ENCODE peak calls at places on chromosomes 16 and 17, in seven cellular contexts. One of them, this sample, is unnamed.

GRCh38 chr16:56332464-56333079 is 92.8 kb downstream of the AMFR start:
- DNase-seq in ovary: peak; percentile 70
- DNase-seq in transverse colon: peak; percentile 67
- DNase-seq in fibroblast of mammary gland: peak; percentile 72
- DNase-seq in psoas muscle: peak; percentile 76
- DNase-seq in astrocyte of the spinal cord: peak; percentile 31
- DNase-seq in fibroblast of pulmonary artery: peak; percentile 57
- DNase-seq in this sample: peak; percentile 75

GRCh38 chr17:79852748-79853147 is 13.5 kb upstream of the CBX4 start:
- DNase-seq in ovary: no peak
- DNase-seq in transverse colon: peak; percentile 23
- DNase-seq in fibroblast of mammary gland: peak; percentile 50
- DNase-seq in psoas muscle: no peak
- DNase-seq in astrocyte of the spinal cord: peak; percentile 52
- DNase-seq in fibroblast of pulmonary artery: no peak
- DNase-seq in this sample: no peak

GRCh38 chr17:65503557-65503956 is 57.9 kb downstream of the AXIN2 start:
- DNase-seq in ovary: no peak
- DNase-seq in transverse colon: no peak
- DNase-seq in fibroblast of mammary gland: no peak
- DNase-seq in psoas muscle: no peak
- DNase-seq in astrocyte of the spinal cord: no peak
- DNase-seq in fibroblast of pulmonary artery: no peak
- DNase-seq in this sample: no peak

GRCh38 chr16:6153901-6154300 is 1056.3 kb upstream of the EEF2KMT start:
- DNase-seq in ovary: no peak
- DNase-seq in transverse colon: no peak
- DNase-seq in fibroblast of mammary gland: no peak
- DNase-seq in psoas muscle: no peak
- DNase-seq in astrocyte of the spinal cord: peak; percentile 7
- DNase-seq in fibroblast of pulmonary artery: no peak
- DNase-seq in this sample: no peak

GRCh38 chr17:48483471-48484131 is 47.2 kb downstream of the HOXB1 start:
- DNase-seq in ovary: no peak
- DNase-seq in transverse colon: peak; percentile 38
- DNase-seq in fibroblast of mammary gland: peak; percentile 99
- DNase-seq in psoas muscle: peak; percentile 44
- DNase-seq in astrocyte of the spinal cord: peak; percentile 99
- DNase-seq in fibroblast of pulmonary artery: peak; percentile 94
- DNase-seq in this sample: peak; percentile 96

GRCh38 chr17:74455025-74455585 is 11.3 kb upstream of the CD300A start:
- DNase-seq in ovary: no peak
- DNase-seq in transverse colon: peak; percentile 57
- DNase-seq in fibroblast of mammary gland: no peak
- DNase-seq in psoas muscle: no peak
- DNase-seq in astrocyte of the spinal cord: no peak
- DNase-seq in fibroblast of pulmonary artery: no peak
- DNase-seq in this sample: no peak

GRCh38 chr17:4080686-4081085 is 62.1 kb downstream of the ZZEF1 start:
- DNase-seq in ovary: no peak
- DNase-seq in transverse colon: no peak
- DNase-seq in fibroblast of mammary gland: no peak
- DNase-seq in psoas muscle: no peak
- DNase-seq in astrocyte of the spinal cord: no peak
- DNase-seq in fibroblast of pulmonary artery: no peak
- DNase-seq in this sample: no peak

GRCh38 chr17:15659663-15660062 is 24.4 kb downstream of the TRIM16 start:
- DNase-seq in ovary: no peak
- DNase-seq in transverse colon: no peak
- DNase-seq in fibroblast of mammary gland: no peak
- DNase-seq in psoas muscle: no peak
- DNase-seq in astrocyte of the spinal cord: no peak
- DNase-seq in fibroblast of pulmonary artery: peak; percentile 47
- DNase-seq in this sample: no peak

GRCh38 chr16:56372938-56373337 is 52.4 kb downstream of the AMFR start:
- DNase-seq in ovary: no peak
- DNase-seq in transverse colon: no peak
- DNase-seq in fibroblast of mammary gland: no peak
- DNase-seq in psoas muscle: no peak
- DNase-seq in astrocyte of the spinal cord: no peak
- DNase-seq in fibroblast of pulmonary artery: no peak
- DNase-seq in this sample: no peak

GRCh38 chr16:31081428-31082351 is 7.1 kb downstream of the PRSS53 start:
- DNase-seq in ovary: no peak
- DNase-seq in transverse colon: no peak
- DNase-seq in fibroblast of mammary gland: no peak
- DNase-seq in psoas muscle: no peak
- DNase-seq in astrocyte of the spinal cord: no peak
- DNase-seq in fibroblast of pulmonary artery: no peak
- DNase-seq in this sample: no peak

GRCh38 chr16:88560722-88561484 is 9.3 kb upstream of the ZC3H18 start:
- DNase-seq in ovary: peak; percentile 54
- DNase-seq in transverse colon: no peak
- DNase-seq in fibroblast of mammary gland: peak; percentile 20
- DNase-seq in psoas muscle: no peak
- DNase-seq in astrocyte of the spinal cord: peak; percentile 20
- DNase-seq in fibroblast of pulmonary artery: peak; percentile 30
- DNase-seq in this sample: no peak

GRCh38 chr16:4859900-4860255 is 12.6 kb downstream of the UBN1 start:
- DNase-seq in ovary: no peak
- DNase-seq in transverse colon: no peak
- DNase-seq in fibroblast of mammary gland: no peak
- DNase-seq in psoas muscle: no peak
- DNase-seq in astrocyte of the spinal cord: peak; percentile 64
- DNase-seq in fibroblast of pulmonary artery: peak; percentile 45
- DNase-seq in this sample: no peak

GRCh38 chr17:75345514-75346167 is 56.4 kb upstream of the SLC25A19 start:
- DNase-seq in ovary: no peak
- DNase-seq in transverse colon: peak; percentile 37
- DNase-seq in fibroblast of mammary gland: no peak
- DNase-seq in psoas muscle: no peak
- DNase-seq in astrocyte of the spinal cord: no peak
- DNase-seq in fibroblast of pulmonary artery: no peak
- DNase-seq in this sample: no peak

GRCh38 chr17:72107100-72107499 is 13.7 kb upstream of the SOX9 start:
- DNase-seq in ovary: no peak
- DNase-seq in transverse colon: no peak
- DNase-seq in fibroblast of mammary gland: no peak
- DNase-seq in psoas muscle: no peak
- DNase-seq in astrocyte of the spinal cord: no peak
- DNase-seq in fibroblast of pulmonary artery: no peak
- DNase-seq in this sample: no peak

GRCh38 chr16:49588729-49589384 is 215.3 kb downstream of the C16orf78 start:
- DNase-seq in ovary: no peak
- DNase-seq in transverse colon: no peak
- DNase-seq in fibroblast of mammary gland: peak; percentile 20
- DNase-seq in psoas muscle: no peak
- DNase-seq in astrocyte of the spinal cord: peak; percentile 30
- DNase-seq in fibroblast of pulmonary artery: peak; percentile 51
- DNase-seq in this sample: no peak

GRCh38 chr17:81237591-81238489 is 1.0 kb downstream of the TEPSIN start:
- DNase-seq in ovary: no peak
- DNase-seq in transverse colon: no peak
- DNase-seq in fibroblast of mammary gland: no peak
- DNase-seq in psoas muscle: no peak
- DNase-seq in astrocyte of the spinal cord: no peak
- DNase-seq in fibroblast of pulmonary artery: no peak
- DNase-seq in this sample: no peak

DNA sequence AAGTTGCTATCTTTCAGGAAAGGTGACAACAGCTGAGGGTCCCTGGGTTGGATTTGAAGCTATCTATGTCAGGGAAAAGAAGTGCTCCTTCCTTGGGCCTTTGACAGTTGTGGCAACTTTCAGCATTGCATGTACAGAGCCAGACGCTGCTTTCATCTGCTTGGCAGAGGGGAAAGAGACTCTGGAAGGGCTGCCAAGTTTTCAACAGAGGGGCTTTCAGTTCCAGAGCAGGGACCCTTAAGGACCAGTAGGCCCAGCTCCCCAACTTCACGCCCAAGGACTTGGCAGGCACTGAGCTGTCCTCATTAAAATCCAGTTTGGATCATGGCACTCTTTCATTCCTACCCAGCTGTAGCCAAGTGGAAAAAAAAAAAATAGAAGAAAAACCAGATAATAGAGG is 702.4 kb upstream of the CDH8 start:
- DNase-seq in ovary: no peak
- DNase-seq in transverse colon: no peak
- DNase-seq in fibroblast of mammary gland: no peak
- DNase-seq in psoas muscle: no peak
- DNase-seq in astrocyte of the spinal cord: no peak
- DNase-seq in fibroblast of pulmonary artery: no peak
- DNase-seq in this sample: no peak
- TF ChIP-seq CTCF in ovary: no peak
- TF ChIP-seq CTCF in transverse colon: no peak
- TF ChIP-seq CTCF in fibroblast of mammary gland: no peak
- TF ChIP-seq CTCF in psoas muscle: no peak
- TF ChIP-seq CTCF in astrocyte of the spinal cord: no peak
- TF ChIP-seq CTCF in fibroblast of pulmonary artery: no peak
- TF ChIP-seq CTCF in this sample: no peak

GRCh38 chr17:83078378-83079339 is 750 bp upstream of the METRNL start:
- DNase-seq in ovary: peak; percentile 69
- DNase-seq in transverse colon: no peak
- DNase-seq in fibroblast of mammary gland: no peak
- DNase-seq in psoas muscle: no peak
- DNase-seq in astrocyte of the spinal cord: no peak
- DNase-seq in fibroblast of pulmonary artery: no peak
- DNase-seq in this sample: no peak

GRCh38 chr17:83074696-83075223 is 4.6 kb upstream of the METRNL start:
- DNase-seq in ovary: no peak
- DNase-seq in transverse colon: no peak
- DNase-seq in fibroblast of mammary gland: no peak
- DNase-seq in psoas muscle: no peak
- DNase-seq in astrocyte of the spinal cord: no peak
- DNase-seq in fibroblast of pulmonary artery: no peak
- DNase-seq in this sample: no peak

GRCh38 chr17:83075270-83075880 is 4.0 kb upstream of the METRNL start:
- DNase-seq in ovary: no peak
- DNase-seq in transverse colon: no peak
- DNase-seq in fibroblast of mammary gland: no peak
- DNase-seq in psoas muscle: no peak
- DNase-seq in astrocyte of the spinal cord: no peak
- DNase-seq in fibroblast of pulmonary artery: no peak
- DNase-seq in this sample: no peak

GRCh38 chr17:83077411-83077810 is 2.0 kb upstream of the METRNL start:
- DNase-seq in ovary: no peak
- DNase-seq in transverse colon: no peak
- DNase-seq in fibroblast of mammary gland: no peak
- DNase-seq in psoas muscle: no peak
- DNase-seq in astrocyte of the spinal cord: no peak
- DNase-seq in fibroblast of pulmonary artery: no peak
- DNase-seq in this sample: no peak

DNA sequence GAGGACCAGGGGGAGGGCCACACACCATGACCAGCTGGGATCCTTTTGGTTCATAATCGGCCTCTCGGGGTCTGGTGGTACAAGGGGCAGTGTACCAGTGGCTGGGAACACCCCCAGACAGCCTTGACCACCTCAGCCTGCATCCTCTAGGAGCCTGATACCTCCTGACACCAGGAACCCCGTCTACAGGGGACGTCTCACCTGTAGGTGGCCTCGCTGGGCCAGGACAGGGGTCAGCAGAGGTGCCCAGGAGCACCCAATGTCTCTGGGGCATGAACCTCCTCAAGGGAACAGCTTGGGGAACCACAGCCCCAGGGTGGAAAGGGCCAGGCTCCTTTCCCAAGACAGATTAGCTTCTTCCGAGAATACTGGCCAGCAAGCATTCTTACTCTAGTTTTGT is 2.5 kb upstream of the METRNL start:
- DNase-seq in ovary: no peak
- DNase-seq in transverse colon: no peak
- DNase-seq in fibroblast of mammary gland: no peak
- DNase-seq in psoas muscle: no peak
- DNase-seq in astrocyte of the spinal cord: no peak
- DNase-seq in fibroblast of pulmonary artery: no peak
- DNase-seq in this sample: no peak
- TF ChIP-seq CTCF in ovary: no peak
- TF ChIP-seq CTCF in transverse colon: no peak
- TF ChIP-seq CTCF in fibroblast of mammary gland: peak; percentile 19
- TF ChIP-seq CTCF in psoas muscle: peak; percentile 12
- TF ChIP-seq CTCF in astrocyte of the spinal cord: peak; percentile 28
- TF ChIP-seq CTCF in fibroblast of pulmonary artery: peak; percentile 13
- TF ChIP-seq CTCF in this sample: no peak

GRCh38 chr17:21249911-21250703 is 3.1 kb downstream of the NATD1 start:
- DNase-seq in ovary: no peak
- DNase-seq in transverse colon: no peak
- DNase-seq in fibroblast of mammary gland: no peak
- DNase-seq in psoas muscle: no peak
- DNase-seq in astrocyte of the spinal cord: no peak
- DNase-seq in fibroblast of pulmonary artery: no peak
- DNase-seq in this sample: no peak
- TF ChIP-seq CTCF in ovary: no peak
- TF ChIP-seq CTCF in transverse colon: no peak
- TF ChIP-seq CTCF in fibroblast of mammary gland: no peak
- TF ChIP-seq CTCF in psoas muscle: no peak
- TF ChIP-seq CTCF in astrocyte of the spinal cord: no peak
- TF ChIP-seq CTCF in fibroblast of pulmonary artery: no peak
- TF ChIP-seq CTCF in this sample: no peak

DNA sequence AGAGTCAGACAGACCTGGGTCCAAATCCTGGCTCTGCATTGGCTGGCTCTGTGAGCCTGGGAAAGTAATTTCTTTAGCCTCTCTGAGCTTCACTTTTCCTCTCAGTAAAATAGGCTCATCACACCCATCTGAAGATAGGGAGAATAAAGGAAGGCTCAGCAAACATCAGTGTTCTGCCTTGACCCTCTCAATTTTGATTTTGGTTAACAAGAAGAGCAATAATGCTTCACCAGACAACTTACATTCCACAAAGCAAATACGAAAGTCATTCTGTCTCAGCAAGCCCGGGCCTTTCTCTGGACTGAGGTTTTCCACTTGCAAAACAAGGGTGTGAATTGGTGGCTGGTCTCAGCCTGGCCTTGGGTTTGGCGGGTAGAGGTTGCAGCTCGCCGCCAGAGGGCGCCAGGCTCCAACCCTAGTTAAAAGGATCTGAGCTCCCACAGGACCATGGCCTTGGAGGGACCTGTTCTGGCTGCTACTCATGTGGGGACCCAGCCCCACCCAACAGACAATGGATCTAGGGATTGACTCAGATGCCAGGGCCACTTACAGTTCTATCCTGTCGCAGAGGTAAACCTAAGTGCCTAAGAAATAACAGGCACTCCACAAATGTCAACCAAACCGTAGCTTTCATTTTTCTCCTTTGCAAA is 1.6 kb upstream of the PPY start:
- DNase-seq in ovary: peak; percentile 88
- DNase-seq in transverse colon: peak; percentile 82
- DNase-seq in fibroblast of mammary gland: peak; percentile 75
- DNase-seq in psoas muscle: peak; percentile 83
- DNase-seq in astrocyte of the spinal cord: peak; percentile 77
- DNase-seq in fibroblast of pulmonary artery: peak; percentile 81
- DNase-seq in this sample: peak; percentile 61
- TF ChIP-seq CTCF in ovary: peak; percentile 82
- TF ChIP-seq CTCF in transverse colon: peak; percentile 91
- TF ChIP-seq CTCF in fibroblast of mammary gland: peak; percentile 90
- TF ChIP-seq CTCF in psoas muscle: peak; percentile 91
- TF ChIP-seq CTCF in astrocyte of the spinal cord: peak; percentile 92
- TF ChIP-seq CTCF in fibroblast of pulmonary artery: peak; percentile 87
- TF ChIP-seq CTCF in this sample: peak; percentile 99

DNA sequence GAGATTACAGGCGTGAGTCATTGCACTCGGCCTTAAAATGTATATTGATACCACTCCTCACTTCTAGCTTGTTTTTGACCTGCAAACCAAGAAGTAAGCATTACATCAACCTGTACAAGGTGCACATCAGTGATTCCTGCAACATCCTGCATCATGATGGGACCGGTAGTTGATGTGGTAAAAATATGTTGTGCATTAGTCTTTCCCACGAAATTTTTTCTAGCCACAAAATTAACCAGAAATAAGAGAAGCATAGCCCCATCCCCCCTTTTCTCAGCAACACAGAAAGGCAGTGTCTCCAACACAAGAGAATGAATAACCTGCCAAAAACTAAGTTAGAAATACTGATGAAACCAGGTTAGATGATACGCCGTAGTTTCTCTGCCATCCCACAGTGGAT is 21.1 kb upstream of the NSMCE1 start:
- DNase-seq in ovary: no peak
- DNase-seq in transverse colon: no peak
- DNase-seq in fibroblast of mammary gland: no peak
- DNase-seq in psoas muscle: no peak
- DNase-seq in astrocyte of the spinal cord: no peak
- DNase-seq in fibroblast of pulmonary artery: no peak
- DNase-seq in this sample: no peak
- TF ChIP-seq CTCF in ovary: no peak
- TF ChIP-seq CTCF in transverse colon: no peak
- TF ChIP-seq CTCF in fibroblast of mammary gland: no peak
- TF ChIP-seq CTCF in psoas muscle: no peak
- TF ChIP-seq CTCF in astrocyte of the spinal cord: no peak
- TF ChIP-seq CTCF in fibroblast of pulmonary artery: no peak
- TF ChIP-seq CTCF in this sample: no peak